ENCODE peak calls at places on chromosomes 4 and X, in four cellular contexts. T is A549; P is CD4-positive, CD25-positive, alpha-beta regulatory T cell; I is skeletal muscle cell. W is an unnamed sample.

GRCh38 chr4:180745019-180745418 is 1498.2 kb upstream of the TENM3 start:
- DNase-seq in T (no peak), P (no peak), I (no peak), W (no peak)

GRCh38 chr4:77225022-77225421 is 68.0 kb downstream of the CCNG2 start:
- DNase-seq in T (no peak), P (no peak), I (no peak), W (no peak)

GRCh38 chrX:3219667-3220066 is 126.8 kb downstream of the MXRA5 start:
- DNase-seq in T (no peak), P (no peak), I (no peak), W (no peak)

GRCh38 chrX:155086202-155086840 is 15.0 kb downstream of the BRCC3 start:
- DNase-seq in T (peak; percentile 22), P (peak; percentile 45), I (no peak), W (peak; percentile 34)

GRCh38 chr4:37639551-37640293 is 46.5 kb downstream of the RELL1 start:
- DNase-seq in T (no peak), P (no peak), I (no peak), W (no peak)

GRCh38 chr4:39004818-39005217 is 27.4 kb downstream of the TMEM156 start:
- DNase-seq in T (no peak), P (no peak), I (no peak), W (no peak)

GRCh38 chrX:140389331-140389730 is 115.5 kb downstream of the SOX3 start:
- DNase-seq in T (no peak), P (no peak), I (no peak), W (no peak)

GRCh38 chrX:7316280-7316679 is 168.3 kb upstream of the PUDP start:
- DNase-seq in T (no peak), P (no peak), I (no peak), W (no peak)

GRCh38 chr4:100695039-100695654 is 177.3 kb upstream of the EMCN start:
- DNase-seq in T (no peak), P (no peak), I (no peak), W (no peak)

GRCh38 chr4:12562476-12562875 is 921.7 kb downstream of the RAB28 start:
- DNase-seq in T (no peak), P (no peak), I (no peak), W (no peak)

GRCh38 chrX:69362889-69363288 is 141.2 kb upstream of the NALF2 start:
- DNase-seq in T (no peak), P (no peak), I (peak; percentile 3), W (no peak)

GRCh38 chr4:141158219-141158618 is 24.9 kb upstream of the RNF150 start:
- DNase-seq in T (peak; percentile 16), P (peak; percentile 22), I (no peak), W (no peak)

GRCh38 chr4:13905543-13905942 is 278.0 kb upstream of the BOD1L1 start:
- DNase-seq in T (no peak), P (no peak), I (peak; percentile 86), W (no peak)

GRCh38 chr4:39062499-39062898 is 467 bp downstream of the KLHL5 start:
- DNase-seq in T (no peak), P (no peak), I (no peak), W (no peak)

GRCh38 chr4:147589586-147589985 is 27.6 kb upstream of the TMEM184C start:
- DNase-seq in T (no peak), P (no peak), I (no peak), W (no peak)

GRCh38 chrX:136646602-136647239 is 1.2 kb upstream of the CD40LG start:
- DNase-seq in T (no peak), P (peak; percentile 74), I (no peak), W (no peak)

GRCh38 chr4:46886711-46887110 is 22.3 kb downstream of the COX7B2 start:
- DNase-seq in T (no peak), P (no peak), I (peak; percentile 0), W (no peak)

GRCh38 chr4:61070269-61070668 is 129.9 kb upstream of the ADGRL3 start:
- DNase-seq in T (no peak), P (no peak), I (no peak), W (no peak)

GRCh38 chr4:93184093-93184492 is 644.5 kb upstream of the ATOH1 start:
- DNase-seq in T (no peak), P (no peak), I (no peak), W (no peak)

GRCh38 chr4:72314869-72315268 is 254.2 kb downstream of the ADAMTS3 start:
- DNase-seq in T (no peak), P (no peak), I (peak; percentile 62), W (no peak)

GRCh38 chr4:110449947-110450346 is 26.0 kb upstream of the ENPEP start:
- DNase-seq in T (no peak), P (no peak), I (no peak), W (no peak)

GRCh38 chrX:12595746-12596145 is 195.5 kb upstream of the PRPS2 start:
- DNase-seq in T (no peak), P (no peak), I (no peak), W (no peak)

GRCh38 chr4:87121332-87122065 is 98.9 kb downstream of the KLHL8 start:
- DNase-seq in T (no peak), P (no peak), I (no peak), W (no peak)

GRCh38 chr4:56127698-56128097 is 179.0 kb downstream of the CEP135 start:
- DNase-seq in T (no peak), P (no peak), I (no peak), W (no peak)

GRCh38 chr4:183260491-183261151 is 59.5 kb downstream of the CLDN22 start:
- DNase-seq in T (no peak), P (no peak), I (no peak), W (no peak)

GRCh38 chr4:182449186-182449880 is 206.1 kb downstream of the TENM3 start:
- DNase-seq in T (peak; percentile 15), P (no peak), I (no peak), W (no peak)

GRCh38 chr4:73662709-73663546 is 42.7 kb upstream of the RASSF6 start:
- DNase-seq in T (peak; percentile 19), P (no peak), I (peak; percentile 29), W (no peak)

GRCh38 chr4:145840801-145841200 is 97.8 kb downstream of the ZNF827 start:
- DNase-seq in T (no peak), P (no peak), I (no peak), W (no peak)

GRCh38 chr4:145845118-145845517 is 93.5 kb downstream of the ZNF827 start:
- DNase-seq in T (no peak), P (no peak), I (no peak), W (no peak)

GRCh38 chr4:145843651-145844050 is 95.0 kb downstream of the ZNF827 start:
- DNase-seq in T (no peak), P (no peak), I (no peak), W (no peak)

GRCh38 chr4:145842224-145842887 is 96.3 kb downstream of the ZNF827 start:
- DNase-seq in T (no peak), P (no peak), I (no peak), W (no peak)

DNA sequence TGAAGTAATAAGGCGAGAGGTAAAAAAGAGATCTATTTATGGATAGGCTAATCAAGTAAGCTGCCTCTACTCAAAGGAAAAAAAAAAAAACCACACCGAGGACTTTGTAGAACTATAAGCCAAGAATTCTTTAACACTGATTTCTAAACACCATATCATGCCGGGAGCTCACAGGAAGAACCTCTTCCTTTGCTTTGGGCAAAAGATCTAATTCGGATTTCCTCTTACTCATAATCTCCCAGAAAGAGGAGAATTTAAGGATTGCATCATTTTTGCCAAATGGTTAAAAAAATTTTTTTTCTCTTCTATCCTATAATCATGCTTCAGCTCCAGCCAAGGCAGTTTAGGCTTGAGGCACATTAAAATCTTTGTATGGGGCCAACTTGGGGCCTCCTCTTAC is 95.5 kb downstream of the ZNF827 start:
- DNase-seq in T (no peak), P (no peak), I (peak; percentile 48), W (no peak)
- H3K4me3 ChIP-seq in T (no peak overlapping the region), P (no peak overlapping the region), I (no peak overlapping the region), W (no peak overlapping the region)

DNA sequence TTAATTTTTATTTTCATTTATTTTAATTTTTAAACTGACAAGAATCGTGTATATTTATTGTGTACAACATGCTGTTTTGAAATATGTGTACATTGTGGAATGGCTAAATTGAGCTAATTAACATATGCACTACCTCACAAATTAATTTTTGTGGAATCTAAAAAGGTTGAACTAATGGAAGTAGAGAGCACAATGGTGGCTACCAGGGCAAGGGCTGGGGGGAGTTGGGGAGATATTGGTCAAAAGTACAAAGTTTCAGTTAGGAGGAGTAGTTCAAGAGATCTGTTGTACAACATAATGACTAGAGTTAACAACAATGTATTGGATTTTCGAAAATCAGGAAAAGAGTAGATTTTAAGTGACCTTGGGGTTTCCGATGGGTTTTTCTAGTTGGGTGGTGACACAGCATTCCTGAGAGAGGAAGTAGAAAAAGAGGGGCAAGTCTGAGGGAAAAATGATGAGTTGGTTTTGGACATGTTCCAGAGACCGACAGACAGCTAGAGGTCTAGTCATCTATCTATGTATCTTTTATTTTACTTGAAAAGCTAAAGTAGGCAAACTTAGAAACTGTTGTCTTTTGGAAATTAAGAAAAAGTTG is 23.2 kb downstream of the APOO start:
- DNase-seq in T (no peak), P (no peak), I (peak; percentile 60), W (no peak)
- H3K4me3 ChIP-seq in T (no peak overlapping the region), P (no peak overlapping the region), I (no peak overlapping the region), W (no peak overlapping the region)

GRCh38 chr4:184991860-184992259 is 26.4 kb upstream of the HELT start:
- DNase-seq in T (no peak), P (no peak), I (no peak), W (no peak)

GRCh38 chr4:184992422-184992821 is 25.9 kb upstream of the HELT start:
- DNase-seq in T (no peak), P (no peak), I (no peak), W (no peak)

GRCh38 chr4:184993243-184993642 is 25.0 kb upstream of the HELT start:
- DNase-seq in T (no peak), P (no peak), I (no peak), W (no peak)

GRCh38 chr4:184987493-184988031 is 30.7 kb upstream of the HELT start:
- DNase-seq in T (no peak), P (no peak), I (no peak), W (no peak)

GRCh38 chr4:184988611-184989010 is 29.7 kb upstream of the HELT start:
- DNase-seq in T (no peak), P (no peak), I (no peak), W (no peak)
- H3K4me3 ChIP-seq in T (no peak overlapping the region), P (no peak overlapping the region), I (no peak overlapping the region), W (no peak overlapping the region)

DNA sequence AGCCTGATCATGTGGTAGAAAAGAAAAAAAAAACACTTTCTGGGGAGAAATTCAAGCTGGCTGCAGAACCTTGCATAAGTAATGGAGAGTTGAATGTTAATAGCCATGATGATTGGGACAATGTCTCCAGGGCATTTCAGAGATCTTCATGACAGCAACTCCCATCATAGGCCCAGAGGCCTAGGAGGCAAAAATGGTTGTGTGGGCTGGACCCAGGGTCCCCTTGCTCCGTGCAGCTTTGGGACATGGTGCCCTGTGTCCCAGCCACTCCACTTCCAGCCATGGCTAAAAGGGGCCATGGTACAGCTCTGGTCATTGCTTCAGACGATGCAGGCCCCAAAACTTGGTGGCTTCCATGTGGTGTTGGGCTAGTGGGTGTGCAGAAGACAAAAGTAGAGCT is 1170.9 kb downstream of the C4orf33 start:
- DNase-seq in T (no peak), P (no peak), I (no peak), W (no peak)
- H3K4me3 ChIP-seq in T (no peak overlapping the region), P (no peak overlapping the region), I (no peak overlapping the region), W (no peak overlapping the region)